ENCODE peak calls at places on chromosomes 11 and 22, in four cellular contexts. X, I, J and A are unnamed samples.

GRCh38 chr11:13333456-13333957 is 55.9 kb downstream of the BMAL1 start:
- DNase-seq in J (no peak), X (peak), I (no peak), A (peak)

GRCh38 chr11:87604350-87604749 is 566.6 kb downstream of the TMEM135 start:
- DNase-seq in I (no peak), X (no peak), J (no peak), A (no peak)

GRCh38 chr11:102683277-102683676 is 22.3 kb downstream of the MMP27 start:
- DNase-seq in I (no peak), X (no peak), J (no peak), A (no peak)

GRCh38 chr22:27873476-27873875 is 45.6 kb downstream of the PITPNB start:
- DNase-seq in I (no peak), J (no peak), X (no peak), A (no peak)

GRCh38 chr11:106159846-106160245 is 82.4 kb downstream of the AASDHPPT start:
- DNase-seq in I (no peak), J (peak), X (no peak), A (no peak)

GRCh38 chr22:24011735-24012068 is 598 bp downstream of the CABIN1 start:
- DNase-seq in I (no peak), X (no peak), J (no peak), A (no peak)

GRCh38 chr22:35656284-35656752 is 8.1 kb downstream of the APOL6 start:
- DNase-seq in J (no peak), I (no peak), X (no peak), A (no peak)

GRCh38 chr22:42754658-42755057 is 34.0 kb upstream of the A4GALT start:
- DNase-seq in X (no peak), I (no peak), J (peak), A (peak)

GRCh38 chr11:61460474-61460881 is 30.6 kb downstream of the SDHAF2 start:
- DNase-seq in X (no peak), I (no peak), J (peak), A (no peak)

GRCh38 chr11:10394229-10395100 is 60.6 kb upstream of the AMPD3 start:
- DNase-seq in I (no peak), X (no peak), J (no peak), A (peak)

GRCh38 chr11:121538054-121538453 is 85.3 kb upstream of the SORL1-AS1 start:
- DNase-seq in X (no peak), J (no peak), I (no peak), A (no peak)

GRCh38 chr11:67197606-67198005 is 68.7 kb upstream of the GRK2 start:
- DNase-seq in X (no peak), I (no peak), J (no peak), A (no peak)